ENCODE peak calls at places on chromosome 17, in nine cellular contexts. F, N, L, U, B, V, J, M and P are unnamed samples.
A peak's percentile ranks its signal among the peaks of the same experiment; 100 is the strongest.

GRCh38 chr17:39938140-39938869 is 10.8 kb downstream of the LRRC3C start:
- DNase-seq in F (no peak), N (no peak), L (no peak), U (no peak), B (no peak), V (no peak), J (no peak), M (no peak), P (no peak)

GRCh38 chr17:9979463-9979995 is 74.5 kb upstream of the RCVRN start:
- DNase-seq in F (no peak), N (no peak), L (no peak), U (no peak), B (no peak), V (no peak), J (no peak), M (no peak), P (no peak)

GRCh38 chr17:38910325-38910724 is 15.1 kb upstream of the LASP1NB start:
- DNase-seq in F (no peak), N (no peak), L (no peak), U (no peak), B (no peak), V (no peak), J (no peak), M (no peak), P (no peak)

GRCh38 chr17:7354262-7354781 is 634 bp upstream of the TMEM95 start:
- DNase-seq in F (no peak), N (peak; percentile 47), L (peak; percentile 41), U (no peak), B (no peak), V (peak; percentile 40), J (peak; percentile 70), M (no peak), P (no peak)

GRCh38 chr17:76304226-76305134 is 3.6 kb downstream of the QRICH2 start:
- DNase-seq in F (no peak), N (no peak), L (no peak), U (no peak), B (no peak), V (no peak), J (no peak), M (no peak), P (no peak)

GRCh38 chr17:44235583-44235936 is 16.1 kb upstream of the UBTF start:
- DNase-seq in F (no peak), N (peak; percentile 89), L (no peak), U (no peak), B (no peak), V (no peak), J (peak; percentile 96), M (no peak), P (peak; percentile 90)

GRCh38 chr17:28871056-28871579 is 16.3 kb downstream of the ERAL1 start:
- DNase-seq in F (no peak), N (no peak), L (peak; percentile 76), U (no peak), B (peak; percentile 25), V (no peak), J (no peak), M (no peak), P (no peak)

GRCh38 chr17:29138184-29138955 is 41.8 kb downstream of the MYO18A start:
- DNase-seq in F (no peak), N (no peak), L (peak; percentile 77), U (no peak), B (peak; percentile 57), V (no peak), J (peak; percentile 82), M (no peak), P (peak; percentile 47)

GRCh38 chr17:1030684-1031557 is 34.0 kb downstream of the TIMM22 start:
- DNase-seq in F (no peak), N (peak; percentile 7), L (no peak), U (no peak), B (no peak), V (peak; percentile 15), J (no peak), M (peak; percentile 32), P (no peak)

GRCh38 chr17:7336240-7337175 is at the start of gene ACAP1:
- DNase-seq in F (no peak), N (no peak), L (peak; percentile 95), U (no peak), B (peak; percentile 77), V (no peak), J (no peak), M (no peak), P (no peak)

GRCh38 chr17:16342979-16343378 is 10.3 kb downstream of the CENPV start:
- DNase-seq in F (no peak), N (no peak), L (no peak), U (no peak), B (no peak), V (no peak), J (peak; percentile 63), M (no peak), P (no peak)

GRCh38 chr17:81237591-81238489 is 1.0 kb downstream of the TEPSIN start:
- DNase-seq in F (no peak), N (no peak), L (no peak), U (no peak), B (no peak), V (no peak), J (no peak), M (no peak), P (no peak)

GRCh38 chr17:27861979-27862378 is 31.2 kb downstream of the LYRM9 start:
- DNase-seq in F (no peak), N (no peak), L (no peak), U (no peak), B (no peak), V (no peak), J (peak; percentile 8), M (no peak), P (peak; percentile 33)

GRCh38 chr17:74478369-74479100 is 12.1 kb downstream of the CD300A start:
- DNase-seq in F (no peak), N (no peak), L (peak; percentile 75), U (no peak), B (no peak), V (peak; percentile 38), J (no peak), M (no peak), P (peak; percentile 16)

GRCh38 chr17:19415311-19415710 is 4.3 kb downstream of the RNF112 start:
- DNase-seq in F (no peak), N (no peak), L (no peak), U (no peak), B (no peak), V (no peak), J (no peak), M (no peak), P (no peak)

GRCh38 chr17:66778531-66778930 is 56.4 kb upstream of the CACNG5 start:
- DNase-seq in F (no peak), N (no peak), L (no peak), U (no peak), B (no peak), V (no peak), J (no peak), M (no peak), P (no peak)

GRCh38 chr17:18105027-18105426 is 3.5 kb upstream of the MYO15A start:
- DNase-seq in F (no peak), N (no peak), L (no peak), U (no peak), B (no peak), V (no peak), J (no peak), M (no peak), P (no peak)

GRCh38 chr17:63969278-63969677 is 3.4 kb downstream of the SCN4A start:
- DNase-seq in F (no peak), N (no peak), L (no peak), U (no peak), B (no peak), V (no peak), J (no peak), M (no peak), P (no peak)

GRCh38 chr17:57406981-57407286 is 150.6 kb downstream of the MSI2 start:
- DNase-seq in F (no peak), N (no peak), L (no peak), U (no peak), B (no peak), V (no peak), J (no peak), M (no peak), P (no peak)

GRCh38 chr17:32490101-32490482 is 3.3 kb downstream of the CDK5R1 start:
- DNase-seq in F (no peak), N (no peak), L (no peak), U (no peak), B (no peak), V (no peak), J (no peak), M (peak; percentile 21), P (no peak)